ENCODE peak calls at places on chromosome 7, in five cellular contexts. W is A549, J is K562, M is H1, Z is GM12878. K is an unnamed sample.

GRCh38 chr7:20697351-20697750 is 81.9 kb downstream of the ABCB5 start:
- DNase-seq in W (no peak), J (no peak), M (no peak), Z (no peak), K (no peak)

GRCh38 chr7:121337398-121337797 is 8.6 kb downstream of the WNT16 start:
- DNase-seq in W (no peak), J (no peak), M (no peak), Z (no peak), K (no peak)

GRCh38 chr7:120337308-120337907 is 64.4 kb downstream of the KCND2 start:
- DNase-seq in W (peak; percentile 21), J (peak; percentile 9), M (no peak), Z (no peak), K (peak; percentile 5)

GRCh38 chr7:70805360-70805759 is 326.6 kb upstream of the GALNT17 start:
- DNase-seq in W (no peak), J (no peak), M (no peak), Z (peak; percentile 75), K (no peak)

GRCh38 chr7:102146989-102147388 is 139.7 kb upstream of the SH2B2 start:
- DNase-seq in W (no peak), J (no peak), M (no peak), Z (no peak), K (no peak)

GRCh38 chr7:140062118-140062527 is 628 bp downstream of the PARP12 start:
- DNase-seq in W (peak; percentile 13), J (peak; percentile 56), M (peak; percentile 51), Z (no peak), K (no peak)

GRCh38 chr7:77698042-77698625 is 1.9 kb downstream of the RSBN1L start:
- DNase-seq in W (no peak), J (no peak), M (no peak), Z (no peak), K (no peak)

GRCh38 chr7:67301667-67302066 is 305.0 kb downstream of the TYW1 start:
- DNase-seq in W (no peak), J (no peak), M (no peak), Z (no peak), K (no peak)

GRCh38 chr7:68258569-68258968 is 1261.9 kb downstream of the TYW1 start:
- DNase-seq in W (no peak), J (no peak), M (no peak), Z (no peak), K (no peak)

GRCh38 chr7:38178695-38179344 is 775 bp downstream of the STARD3NL start:
- DNase-seq in W (no peak), J (no peak), M (no peak), Z (no peak), K (no peak)

GRCh38 chr7:68199951-68200660 is 1203.5 kb downstream of the TYW1 start:
- DNase-seq in W (no peak), J (no peak), M (no peak), Z (no peak), K (no peak)

GRCh38 chr7:101669307-101669706 is 40.2 kb upstream of the MYL10 start:
- DNase-seq in W (peak; percentile 20), J (no peak), M (no peak), Z (no peak), K (no peak)

GRCh38 chr7:70674268-70675025 is 457.5 kb upstream of the GALNT17 start:
- DNase-seq in W (no peak), J (no peak), M (no peak), Z (no peak), K (no peak)

GRCh38 chr7:127901895-127902703 is 129.1 kb downstream of the LRRC4 start:
- DNase-seq in W (no peak), J (no peak), M (no peak), Z (peak; percentile 60), K (no peak)

GRCh38 chr7:139771001-139771956 is 6.5 kb downstream of the HIPK2 start:
- DNase-seq in W (peak; percentile 50), J (no peak), M (no peak), Z (no peak), K (no peak)

GRCh38 chr7:122887848-122888247 is 1.6 kb upstream of the CADPS2 start:
- DNase-seq in W (no peak), J (no peak), M (no peak), Z (no peak), K (no peak)

GRCh38 chr7:1496531-1497292 is 7.5 kb downstream of the INTS1 start:
- DNase-seq in W (no peak), J (no peak), M (no peak), Z (no peak), K (no peak)
- TF ChIP-seq KDM1A in W (no peak), J (no peak), M (no peak), Z (no peak), K (no peak)

GRCh38 chr7:92834661-92835139 is 1.7 kb downstream of the CDK6 start:
- DNase-seq in W (no peak), J (peak; percentile 33), M (peak; percentile 80), Z (no peak), K (no peak)
- TF ChIP-seq KDM1A in W (no peak), J (no peak), M (no peak), Z (no peak), K (no peak)

GRCh38 chr7:96709381-96710228 is at the start of gene SEM1:
- DNase-seq in W (peak; percentile 88), J (peak; percentile 83), M (peak; percentile 72), Z (peak; percentile 40), K (peak; percentile 78)

GRCh38 chr7:96710544-96710943 is 898 bp upstream of the SEM1 start:
- DNase-seq in W (no peak), J (no peak), M (no peak), Z (no peak), K (no peak)

GRCh38 chr7:96713037-96713436 is 3.4 kb upstream of the SEM1 start:
- DNase-seq in W (no peak), J (no peak), M (no peak), Z (no peak), K (no peak)

GRCh38 chr7:96707901-96708774 is 1.5 kb downstream of the SEM1 start:
- DNase-seq in W (no peak), J (no peak), M (no peak), Z (no peak), K (no peak)

DNA sequence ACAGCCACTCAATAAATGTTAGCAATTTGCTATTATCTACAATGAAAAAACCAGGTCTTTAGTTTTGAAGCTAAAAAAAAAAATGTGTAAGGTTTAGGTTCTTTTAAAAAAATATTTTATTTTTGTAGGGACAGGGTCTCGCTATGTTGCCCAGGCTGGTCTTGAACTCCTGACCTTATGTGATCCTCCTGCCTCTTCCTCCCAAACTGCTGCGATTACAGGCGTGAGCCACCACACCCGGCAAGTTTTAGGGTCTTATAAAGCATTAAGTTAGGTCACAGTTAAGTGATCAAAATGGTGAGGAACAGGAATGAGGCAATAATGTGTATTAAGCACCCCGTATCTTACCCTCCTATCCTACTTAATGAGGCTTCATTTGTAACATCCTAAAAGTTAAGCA is 774 bp downstream of the SEM1 start:
- DNase-seq in W (peak; percentile 2), J (peak; percentile 7), M (no peak), Z (no peak), K (no peak)
- TF ChIP-seq KDM1A in W (no peak), J (peak; percentile 19), M (no peak), Z (no peak), K (no peak)

GRCh38 chr7:30765359-30765758 is 5.9 kb upstream of the MINDY4 start:
- DNase-seq in W (no peak), J (no peak), M (no peak), Z (no peak), K (no peak)
- TF ChIP-seq KDM1A in W (no peak), J (no peak), M (no peak), Z (no peak), K (no peak)

DNA sequence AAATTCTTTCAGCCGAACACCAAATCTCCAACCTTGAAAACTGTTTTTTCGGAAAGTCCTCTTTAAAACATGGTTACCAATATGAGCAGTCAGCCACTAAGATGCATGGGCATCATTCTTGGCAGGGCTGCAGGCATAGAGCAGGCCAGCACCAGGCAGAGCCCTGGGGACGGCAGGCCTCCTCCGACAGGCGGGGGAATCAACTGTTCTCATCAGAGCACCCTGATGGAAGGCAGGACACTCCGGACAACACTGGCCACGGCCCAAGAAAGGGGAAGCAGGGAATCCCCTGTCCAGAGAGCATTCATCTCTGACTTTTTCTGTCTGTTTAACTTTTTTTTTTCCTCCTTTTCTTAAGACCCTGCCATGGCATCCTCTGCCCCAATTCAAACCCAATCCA is 1.4 kb upstream of the NOS3 start:
- DNase-seq in W (no peak), J (no peak), M (no peak), Z (no peak), K (no peak)
- TF ChIP-seq KDM1A in W (no peak), J (no peak), M (no peak), Z (no peak), K (no peak)

GRCh38 chr7:82154728-82155127 is 288.8 kb downstream of the CACNA2D1 start:
- DNase-seq in W (no peak), J (no peak), M (no peak), Z (no peak), K (no peak)

GRCh38 chr7:82156168-82156567 is 287.4 kb downstream of the CACNA2D1 start:
- DNase-seq in W (peak; percentile 23), J (no peak), M (no peak), Z (no peak), K (no peak)

GRCh38 chr7:82156938-82157337 is 286.6 kb downstream of the CACNA2D1 start:
- DNase-seq in W (no peak), J (no peak), M (no peak), Z (no peak), K (no peak)

GRCh38 chr7:82153776-82154175 is 289.8 kb downstream of the CACNA2D1 start:
- DNase-seq in W (no peak), J (no peak), M (no peak), Z (no peak), K (no peak)

GRCh38 chr7:82158327-82158726 is 285.2 kb downstream of the CACNA2D1 start:
- DNase-seq in W (peak; percentile 16), J (no peak), M (no peak), Z (no peak), K (no peak)
- TF ChIP-seq KDM1A in W (no peak), J (no peak), M (no peak), Z (no peak), K (no peak)

DNA sequence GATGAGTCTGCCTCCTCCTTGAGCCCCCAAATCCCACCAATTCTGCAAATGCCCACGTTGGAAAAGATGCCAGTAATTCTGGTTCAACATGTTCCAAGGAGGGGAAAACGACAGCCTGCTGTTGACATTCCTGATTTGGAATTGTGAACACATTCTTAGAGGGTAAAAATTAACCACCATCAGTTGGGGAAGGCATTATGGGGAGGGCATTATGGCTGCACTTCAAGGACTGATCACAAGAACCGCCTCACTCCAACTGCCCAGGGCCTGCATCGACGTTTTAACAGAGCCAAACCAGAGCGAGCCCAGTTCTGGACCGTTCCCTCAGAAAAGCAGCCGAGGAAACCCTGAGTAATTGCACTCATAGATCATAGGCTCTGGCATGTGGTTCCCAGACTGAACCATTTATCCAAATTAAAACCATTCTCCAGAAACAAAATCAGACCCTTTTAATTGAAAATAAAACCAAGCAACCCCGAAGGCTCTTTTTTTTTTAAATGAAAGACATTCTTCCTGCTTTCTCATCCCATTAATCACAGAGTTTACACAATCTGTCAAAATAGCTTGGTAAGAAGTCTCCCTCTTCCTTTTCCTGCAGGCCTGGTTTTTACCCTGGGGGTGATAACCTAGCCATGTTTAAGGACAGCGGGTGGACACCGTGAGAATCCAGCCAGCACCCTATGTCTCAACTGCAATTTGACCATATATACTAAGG is 8.0 kb downstream of the TNS3 start:
- DNase-seq in W (peak; percentile 81), J (no peak), M (no peak), Z (no peak), K (peak; percentile 82)
- TF ChIP-seq KDM1A in W (no peak), J (no peak), M (no peak), Z (no peak), K (no peak)